ENCODE peak calls at places on chromosomes 7 and 10, in seven cellular contexts. V is neural crest cell, X is T1000, Q is IMR-90, J is globus pallidus, A is NCI-H1092 treated with DMSO at 0.1 percent for 48 hours, H is thoracic aorta. E is an unnamed sample.

GRCh38 chr10:69092959-69093850 is 5.3 kb downstream of the SRGN start:
- DNase-seq in A (peak), J (peak), H (peak), Q (peak), X (peak), V (peak), E (peak)

GRCh38 chr7:45306752-45307305 is 149.2 kb downstream of the RAMP3 start:
- DNase-seq in J (no peak), A (no peak), H (no peak), X (no peak), Q (no peak), V (no peak), E (no peak)

GRCh38 chr7:94975316-94975715 is 67.9 kb downstream of the PPP1R9A start:
- DNase-seq in V (no peak), J (no peak), X (no peak), Q (no peak), H (no peak), A (no peak), E (no peak)

GRCh38 chr7:8251195-8251594 is 10.8 kb downstream of the ICA1 start:
- DNase-seq in J (no peak), A (no peak), X (no peak), Q (no peak), H (no peak), V (no peak), E (no peak)

GRCh38 chr7:14381306-14381705 is 391.8 kb upstream of the ETV1 start:
- DNase-seq in Q (peak), A (no peak), X (no peak), J (no peak), V (no peak), H (no peak), E (no peak)

GRCh38 chr7:156661637-156662036 is 21.1 kb downstream of the RNF32 start:
- DNase-seq in X (no peak), H (no peak), V (no peak), A (no peak), J (no peak), Q (no peak), E (no peak)

GRCh38 chr10:21265622-21266021 is 259.9 kb downstream of the SKIDA1 start:
- DNase-seq in H (no peak), J (no peak), A (no peak), V (no peak), Q (peak), X (no peak), E (no peak)

GRCh38 chr7:153524070-153524601 is 528.1 kb upstream of the DPP6 start:
- DNase-seq in H (no peak), X (no peak), Q (no peak), A (no peak), J (peak), V (no peak), E (no peak)

GRCh38 chr7:139561-140243 is 52.7 kb upstream of the FAM20C start:
- DNase-seq in A (no peak), Q (no peak), H (no peak), J (no peak), V (no peak), X (no peak), E (no peak)

GRCh38 chr10:72729528-72729927 is 37.6 kb downstream of the MCU start:
- DNase-seq in A (no peak), X (no peak), V (no peak), J (no peak), Q (no peak), H (no peak), E (no peak)

GRCh38 chr10:87860156-87860795 is 3.1 kb downstream of the KLLN start:
- DNase-seq in A (peak), H (no peak), Q (peak), V (no peak), J (peak), X (no peak), E (peak)

GRCh38 chr7:81187768-81188167 is 268.9 kb upstream of the SEMA3C start:
- DNase-seq in H (no peak), V (no peak), Q (no peak), X (no peak), J (no peak), A (no peak), E (no peak)

GRCh38 chr10:14838582-14839304 is 637 bp downstream of the HSPA14 start:
- DNase-seq in A (no peak), Q (no peak), V (peak), H (no peak), J (no peak), X (peak), E (peak)

GRCh38 chr10:12459338-12459737 is 110.0 kb downstream of the CAMK1D start:
- DNase-seq in J (no peak), Q (no peak), X (no peak), H (no peak), V (no peak), A (no peak), E (no peak)

GRCh38 chr7:17516768-17517167 is 218.3 kb downstream of the AHR start:
- DNase-seq in A (no peak), H (no peak), Q (peak), V (no peak), J (no peak), X (no peak), E (no peak)